ENCODE peak calls at places on chromosome 16, in five cellular contexts. N, A, O, E and W are unnamed samples.

GRCh38 chr16:15961060-15961511 is 11.7 kb downstream of the ABCC1 start:
- DNase-seq in O (no peak), N (no peak), E (no peak), A (no peak), W (peak; percentile 90)

GRCh38 chr16:424623-425081 is 797 bp upstream of the RAB11FIP3 start:
- DNase-seq in O (peak; percentile 78), E (no peak), N (no peak), A (peak; percentile 50), W (no peak)

GRCh38 chr16:50040028-50040427 is 15.0 kb downstream of the CNEP1R1 start:
- DNase-seq in N (no peak), A (no peak), O (no peak), E (peak; percentile 46), W (no peak)

GRCh38 chr16:85192736-85193493 is 80.6 kb upstream of the CIBAR2 start:
- DNase-seq in N (no peak), O (no peak), A (no peak), E (no peak), W (no peak)

GRCh38 chr16:14051110-14051729 is 19.9 kb upstream of the MRTFB start:
- DNase-seq in N (no peak), O (no peak), E (no peak), A (no peak), W (no peak)

GRCh38 chr16:30585022-30585399 is 486 bp downstream of the ZNF785 start:
- DNase-seq in A (peak; percentile 56), E (no peak), N (no peak), O (peak; percentile 61), W (no peak)

GRCh38 chr16:6279261-6279660 is 1053.4 kb upstream of the RBFOX1 start:
- DNase-seq in O (no peak), E (no peak), A (no peak), N (no peak), W (no peak)

GRCh38 chr16:82046941-82047340 is 11.9 kb downstream of the HSD17B2 start:
- DNase-seq in E (no peak), A (no peak), N (no peak), O (no peak), W (no peak)

GRCh38 chr16:74100405-74101316 is 196.0 kb upstream of the PSMD7 start:
- DNase-seq in E (no peak), N (no peak), A (no peak), O (no peak), W (no peak)

GRCh38 chr16:12900599-12901203 is 697 bp upstream of the SHISA9 start:
- DNase-seq in E (no peak), O (peak; percentile 57), A (no peak), N (no peak), W (no peak)

DNA sequence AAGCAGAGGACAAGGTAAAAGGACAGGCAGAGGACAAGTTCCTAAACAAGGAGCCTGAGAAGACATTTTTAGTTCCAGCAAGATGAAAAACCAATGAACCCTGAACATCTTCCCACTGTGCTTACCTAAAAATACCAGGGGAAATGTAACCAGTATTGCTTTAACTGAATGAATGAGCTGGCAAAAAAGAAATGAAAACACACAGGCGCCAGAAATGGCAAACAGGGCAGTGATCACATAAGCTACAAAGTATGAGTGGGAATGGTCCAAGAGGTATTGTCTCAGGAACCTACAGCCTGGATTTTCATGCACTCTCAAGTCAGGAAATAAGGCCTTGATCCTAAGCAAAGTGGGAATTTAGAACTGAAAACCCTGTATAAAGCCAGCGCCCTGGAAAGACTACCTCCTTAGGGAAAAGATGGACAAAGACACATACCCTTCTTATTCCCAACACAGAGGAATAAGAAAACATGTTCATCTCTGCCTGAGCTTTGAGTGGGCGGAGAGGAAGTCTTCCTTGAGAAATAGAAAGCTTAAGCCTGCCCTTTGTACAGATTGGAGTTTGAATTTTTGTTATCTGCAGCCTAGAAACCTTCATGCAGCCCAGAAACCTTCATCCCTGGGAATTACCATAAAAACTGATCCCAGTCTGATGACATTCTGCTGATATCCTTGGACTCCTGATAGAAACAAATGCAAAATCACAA is 2.1 kb downstream of the CMTM2 start:
- DNase-seq in A (no peak), E (no peak), N (no peak), O (no peak), W (no peak)
- H2AFZ ChIP-seq in A (no peak overlapping the region), E (no peak overlapping the region), N (no peak overlapping the region), O (no peak overlapping the region), W (no peak overlapping the region)

DNA sequence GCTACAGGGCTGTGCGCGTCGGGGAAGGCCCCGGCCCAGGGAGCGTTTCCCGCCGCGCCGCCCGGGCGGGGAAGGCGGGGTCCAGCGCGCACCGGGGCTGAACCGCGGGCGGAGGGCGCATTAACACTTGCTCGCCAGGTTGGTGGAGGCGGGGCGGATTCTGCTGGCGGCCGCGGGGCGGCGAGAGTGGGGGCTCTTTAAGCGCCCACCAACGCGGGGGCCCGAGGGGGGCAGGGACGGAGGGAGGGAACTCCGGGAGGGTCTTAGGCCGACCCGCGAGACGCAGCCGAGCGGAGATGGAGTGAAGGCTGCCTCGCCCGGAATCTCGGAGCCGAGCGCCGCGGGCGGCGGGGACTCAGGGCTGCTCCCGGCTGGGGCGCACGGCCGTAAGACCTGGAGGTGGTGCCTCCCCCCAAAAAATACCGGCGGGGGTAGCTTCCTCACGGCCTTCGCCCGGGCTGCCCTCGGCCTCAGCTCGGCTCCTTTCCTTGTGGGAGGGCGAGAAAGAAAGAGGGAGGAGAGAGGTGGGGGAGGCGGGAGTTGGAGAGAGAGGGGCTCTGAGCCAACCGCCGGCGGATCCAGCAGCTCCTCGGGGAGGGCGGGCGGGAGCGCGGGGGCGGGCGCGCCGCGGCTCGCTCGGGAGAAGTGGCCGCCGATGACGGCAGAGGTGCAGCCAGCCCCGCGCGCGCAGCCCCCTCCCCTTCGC is 415 bp upstream of the FOXF1 start:
- DNase-seq in E (no peak), A (no peak), O (peak; percentile 82), N (no peak), W (no peak)
- TF ChIP-seq SRF in E (no peak), A (no peak), O (no peak), N (no peak), W (no peak)

GRCh38 chr16:80896778-80897177 is 92.4 kb upstream of the CDYL2 start:
- DNase-seq in N (no peak), A (no peak), O (peak; percentile 26), E (no peak), W (no peak)

GRCh38 chr16:80902306-80903154 is 98.1 kb upstream of the CDYL2 start:
- DNase-seq in A (no peak), E (no peak), O (no peak), N (no peak), W (no peak)

GRCh38 chr16:80903616-80904015 is 99.2 kb upstream of the CDYL2 start:
- DNase-seq in N (no peak), A (no peak), O (no peak), E (no peak), W (no peak)

GRCh38 chr16:80900593-80900954 is 96.2 kb upstream of the CDYL2 start:
- DNase-seq in E (no peak), N (no peak), A (no peak), O (no peak), W (no peak)

DNA sequence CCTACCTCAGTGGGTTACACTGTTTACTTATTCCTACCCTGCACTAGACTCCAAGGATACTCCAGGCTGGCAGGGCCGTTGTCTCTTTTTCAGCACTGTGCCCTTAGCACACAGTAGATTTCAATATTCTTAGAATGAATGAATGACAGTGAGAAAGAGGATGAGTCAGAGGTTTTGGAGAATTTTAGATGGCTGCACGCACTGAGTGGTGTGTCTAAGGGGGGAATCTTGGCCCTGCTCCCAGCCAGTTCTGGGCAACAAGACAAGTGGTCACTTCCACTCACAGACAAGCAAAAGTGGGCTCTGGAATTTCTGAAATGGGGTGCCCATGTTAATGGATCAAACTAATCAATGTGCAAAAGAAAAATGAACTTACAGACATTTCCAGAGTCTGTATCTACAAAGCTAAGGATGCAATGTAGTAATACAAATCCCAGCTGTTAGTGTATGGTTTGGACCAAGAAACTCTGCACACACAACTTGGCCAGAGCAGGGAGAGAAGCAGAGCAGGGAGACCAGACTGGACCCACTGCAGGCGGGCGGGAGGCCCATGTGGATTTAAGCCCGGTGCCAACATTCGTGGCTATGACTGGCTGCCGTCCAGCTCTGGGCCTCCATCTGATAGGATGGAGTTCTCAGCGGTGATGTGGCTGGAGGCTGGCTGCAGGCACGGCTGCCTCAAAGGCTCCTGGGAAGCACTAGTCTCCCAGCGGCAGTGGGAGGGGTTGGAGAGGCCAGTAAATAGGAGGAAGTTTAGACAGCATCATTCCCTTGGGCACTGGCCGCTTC is 95.6 kb upstream of the CDYL2 start:
- DNase-seq in A (peak; percentile 30), O (peak; percentile 23), N (no peak), E (peak; percentile 52), W (no peak)
- H2AFZ ChIP-seq in A (no peak overlapping the region), O (no peak overlapping the region), N (no peak overlapping the region), E (no peak overlapping the region), W (no peak overlapping the region)

DNA sequence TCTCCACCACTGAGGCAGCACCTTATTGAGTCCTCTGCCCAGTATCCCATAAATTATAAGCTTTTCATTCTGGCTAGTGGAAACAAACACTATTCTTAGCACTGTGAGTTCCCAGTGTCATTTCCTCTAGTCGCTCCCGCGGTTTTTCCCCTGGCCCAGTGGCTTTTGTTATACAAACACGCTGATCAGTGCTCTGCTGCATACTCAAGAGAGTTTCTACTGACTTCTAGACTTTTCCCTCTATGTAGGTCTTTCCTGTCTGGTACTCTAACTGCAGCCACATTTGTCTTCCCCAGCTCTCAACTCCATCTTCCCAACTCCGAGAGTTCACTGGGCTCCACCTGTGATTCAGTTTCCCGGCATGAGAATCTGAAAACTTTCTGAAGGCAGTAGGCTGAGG is 556.6 kb upstream of the SALL1 start:
- DNase-seq in O (no peak), A (no peak), N (no peak), E (no peak), W (no peak)
- TF ChIP-seq SRF in O (no peak), A (no peak), N (no peak), E (no peak), W (no peak)

DNA sequence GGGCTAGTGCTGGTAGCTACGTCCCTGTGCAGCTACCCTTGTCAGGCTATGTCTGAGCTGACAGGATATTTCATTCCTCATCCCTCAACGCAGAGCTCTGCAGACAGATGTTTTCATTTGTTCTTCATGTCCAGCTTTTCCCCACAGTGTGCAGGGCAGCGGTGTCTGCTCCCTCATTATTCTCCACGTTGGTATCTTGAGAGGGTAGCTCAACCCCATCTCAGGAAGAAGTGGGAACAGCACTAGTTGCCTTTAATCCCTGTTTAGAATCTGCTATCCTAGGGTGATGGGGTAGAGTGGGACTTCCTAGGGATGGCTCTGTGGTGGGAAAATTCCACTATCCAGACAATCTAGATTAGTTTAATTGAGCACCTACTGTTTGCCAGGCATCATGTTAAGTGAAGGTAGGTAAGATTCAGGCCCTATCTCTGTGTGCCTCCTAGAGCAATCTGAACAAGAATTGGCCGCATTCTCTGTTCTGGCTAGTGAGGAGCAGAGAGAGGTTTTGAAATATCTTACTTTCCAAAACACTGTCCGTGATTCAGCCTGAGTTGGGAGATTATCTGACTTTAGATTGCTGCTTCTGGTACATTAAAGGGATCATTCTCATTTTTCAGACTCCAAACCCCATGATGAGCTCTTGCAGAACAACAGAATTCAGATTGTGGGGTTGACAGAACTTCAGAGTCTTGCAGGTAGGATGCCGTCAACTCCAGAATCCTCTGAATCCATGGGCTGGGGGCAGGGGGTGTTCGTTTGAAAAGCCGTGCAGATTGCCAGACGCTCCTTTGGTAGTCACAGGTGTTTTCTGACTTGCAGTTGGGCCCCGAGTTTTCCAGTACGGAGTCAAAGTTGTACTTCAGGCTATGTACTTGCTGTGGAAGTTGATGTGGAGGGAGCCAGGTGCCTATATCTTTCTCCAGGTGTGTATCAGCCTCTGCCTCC is 963 bp downstream of the ALG1 start:
- DNase-seq in A (no peak), O (no peak), E (no peak), N (no peak), W (no peak)
- H2AFZ ChIP-seq in A (peak overlapping the region; percentile 96), O (peak overlapping the region; percentile 63), E (peak overlapping the region; percentile 4), N (no peak overlapping the region), W (peak overlapping the region; percentile 95)